ENCODE peak calls at places on chromosomes 11 and 22, in six cellular contexts. One of them, this sample, is unnamed.
A peak's percentile ranks its signal among the peaks of the same experiment; 100 is the strongest.

GRCh38 chr22:35961480-35961902 is 67.1 kb downstream of the RBFOX2 start:
- DNase-seq in HCT116: no peak
- DNase-seq in sigmoid colon: peak; percentile 80
- DNase-seq in suprapubic skin: no peak
- DNase-seq in transverse colon: no peak
- DNase-seq in HepG2: no peak
- DNase-seq in this sample: no peak

GRCh38 chr22:31618057-31618456 is 44.0 kb downstream of the PISD start:
- DNase-seq in suprapubic skin: no peak
- DNase-seq in sigmoid colon: no peak
- DNase-seq in HepG2: no peak
- DNase-seq in HCT116: no peak
- DNase-seq in transverse colon: no peak
- DNase-seq in this sample: no peak

GRCh38 chr22:41603873-41604332 is 14.3 kb upstream of the PMM1 start:
- DNase-seq in HepG2: no peak
- DNase-seq in suprapubic skin: no peak
- DNase-seq in HCT116: no peak
- DNase-seq in transverse colon: no peak
- DNase-seq in sigmoid colon: no peak
- DNase-seq in this sample: peak; percentile 10

GRCh38 chr22:44701824-44702478 is at the start of gene PRR5:
- DNase-seq in transverse colon: peak; percentile 84
- DNase-seq in suprapubic skin: peak; percentile 89
- DNase-seq in sigmoid colon: peak; percentile 84
- DNase-seq in HepG2: peak; percentile 68
- DNase-seq in HCT116: peak; percentile 51
- DNase-seq in this sample: peak; percentile 97

GRCh38 chr11:47003180-47003877 is 66.8 kb downstream of the CSTPP1 start:
- DNase-seq in suprapubic skin: no peak
- DNase-seq in transverse colon: no peak
- DNase-seq in HCT116: no peak
- DNase-seq in HepG2: no peak
- DNase-seq in sigmoid colon: no peak
- DNase-seq in this sample: no peak

GRCh38 chr11:11262171-11262920 is 90.7 kb downstream of the CSNK2A3 start:
- DNase-seq in sigmoid colon: no peak
- DNase-seq in HCT116: no peak
- DNase-seq in transverse colon: no peak
- DNase-seq in HepG2: no peak
- DNase-seq in suprapubic skin: no peak
- DNase-seq in this sample: no peak

GRCh38 chr22:36306227-36306626 is 53.3 kb downstream of the APOL1 start:
- DNase-seq in HCT116: no peak
- DNase-seq in HepG2: no peak
- DNase-seq in transverse colon: no peak
- DNase-seq in sigmoid colon: no peak
- DNase-seq in suprapubic skin: no peak
- DNase-seq in this sample: no peak

GRCh38 chr22:28541137-28541536 is 138.5 kb downstream of the TTC28 start:
- DNase-seq in HCT116: no peak
- DNase-seq in transverse colon: no peak
- DNase-seq in HepG2: no peak
- DNase-seq in suprapubic skin: no peak
- DNase-seq in sigmoid colon: no peak
- DNase-seq in this sample: no peak

GRCh38 chr11:1827095-1827797 is 7.5 kb upstream of the SYT8 start:
- DNase-seq in transverse colon: peak; percentile 71
- DNase-seq in sigmoid colon: peak; percentile 72
- DNase-seq in HepG2: peak; percentile 70
- DNase-seq in HCT116: no peak
- DNase-seq in suprapubic skin: no peak
- DNase-seq in this sample: no peak

GRCh38 chr11:86781546-86781945 is 18.8 kb upstream of the PRSS23 start:
- DNase-seq in suprapubic skin: no peak
- DNase-seq in HCT116: no peak
- DNase-seq in HepG2: no peak
- DNase-seq in transverse colon: no peak
- DNase-seq in sigmoid colon: no peak
- DNase-seq in this sample: no peak

GRCh38 chr11:10407749-10408472 is 47.2 kb upstream of the AMPD3 start:
- DNase-seq in HepG2: peak; percentile 10
- DNase-seq in HCT116: no peak
- DNase-seq in suprapubic skin: no peak
- DNase-seq in sigmoid colon: no peak
- DNase-seq in transverse colon: no peak
- DNase-seq in this sample: no peak

GRCh38 chr11:104956528-104956927 is 11.8 kb downstream of the CASP4 start:
- DNase-seq in suprapubic skin: no peak
- DNase-seq in sigmoid colon: no peak
- DNase-seq in transverse colon: no peak
- DNase-seq in HepG2: peak; percentile 63
- DNase-seq in HCT116: no peak
- DNase-seq in this sample: no peak

GRCh38 chr11:96447711-96448110 is 57.9 kb downstream of the JRKL start:
- DNase-seq in HCT116: no peak
- DNase-seq in sigmoid colon: no peak
- DNase-seq in transverse colon: no peak
- DNase-seq in HepG2: no peak
- DNase-seq in suprapubic skin: no peak
- DNase-seq in this sample: no peak

GRCh38 chr11:35709386-35709785 is 46.8 kb downstream of the TRIM44 start:
- DNase-seq in suprapubic skin: no peak
- DNase-seq in HCT116: no peak
- DNase-seq in HepG2: no peak
- DNase-seq in transverse colon: no peak
- DNase-seq in sigmoid colon: no peak
- DNase-seq in this sample: no peak

GRCh38 chr11:60345489-60345888 is 18.4 kb downstream of the MS4A6E start:
- DNase-seq in sigmoid colon: no peak
- DNase-seq in HCT116: peak; percentile 21
- DNase-seq in transverse colon: peak; percentile 37
- DNase-seq in suprapubic skin: no peak
- DNase-seq in HepG2: peak; percentile 8
- DNase-seq in this sample: peak; percentile 71
- TF ChIP-seq POLR2AphosphoS5 in sigmoid colon: no peak
- TF ChIP-seq POLR2AphosphoS5 in HCT116: peak; percentile 21
- TF ChIP-seq POLR2AphosphoS5 in transverse colon: no peak
- TF ChIP-seq POLR2AphosphoS5 in suprapubic skin: no peak
- TF ChIP-seq POLR2AphosphoS5 in HepG2: no peak
- TF ChIP-seq POLR2AphosphoS5 in this sample: peak; percentile 27

DNA sequence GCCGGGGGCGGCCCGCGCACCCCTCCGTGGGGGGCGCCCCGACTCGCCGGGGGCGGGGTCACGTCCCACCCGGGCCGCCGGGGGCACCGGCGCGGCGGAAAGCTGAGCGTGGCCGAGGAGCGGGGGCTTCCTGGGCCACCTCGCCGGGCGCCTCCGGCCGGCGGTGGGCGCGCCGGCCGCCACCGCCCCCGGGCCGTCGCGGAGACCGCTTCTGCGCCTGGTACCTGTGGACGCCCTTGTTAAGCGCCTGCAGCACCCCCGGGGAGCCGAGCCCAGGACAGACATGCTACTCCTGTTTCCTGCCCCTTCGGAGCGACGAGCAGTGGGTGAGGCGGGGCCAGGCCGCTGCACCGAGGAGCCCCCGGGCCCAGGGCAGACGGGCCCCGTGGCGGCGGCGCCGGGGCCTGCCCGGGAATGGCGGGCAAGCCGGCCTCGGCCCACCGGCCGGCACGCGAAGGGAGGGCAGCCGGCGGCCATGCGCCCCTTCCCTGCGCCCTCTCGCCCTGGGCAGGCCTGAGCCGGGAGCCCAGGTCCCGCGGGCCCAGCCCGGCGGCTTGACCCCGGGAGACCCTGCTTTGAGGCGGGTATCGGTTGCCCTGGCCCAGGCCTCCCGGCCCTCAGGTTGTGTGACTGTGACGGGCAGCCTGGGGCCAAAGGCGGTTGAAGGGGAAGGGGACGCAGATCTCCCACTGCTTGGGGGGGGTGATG is 850 bp upstream of the KDM2A start:
- DNase-seq in sigmoid colon: peak; percentile 75
- DNase-seq in HCT116: no peak
- DNase-seq in HepG2: no peak
- DNase-seq in suprapubic skin: peak; percentile 84
- DNase-seq in transverse colon: peak; percentile 50
- DNase-seq in this sample: peak; percentile 92
- H3K4me3 ChIP-seq in sigmoid colon: peak overlapping the region; percentile 53
- H3K4me3 ChIP-seq in HCT116: no peak overlapping the region
- H3K4me3 ChIP-seq in HepG2: no peak overlapping the region
- H3K4me3 ChIP-seq in suprapubic skin: peak overlapping the region; percentile 92
- H3K4me3 ChIP-seq in transverse colon: peak overlapping the region; percentile 99
- H3K4me3 ChIP-seq in this sample: peak overlapping the region; percentile 71

GRCh38 chr22:32754413-32755041 is 47.0 kb upstream of the TIMP3 start:
- DNase-seq in HepG2: peak; percentile 83
- DNase-seq in suprapubic skin: no peak
- DNase-seq in sigmoid colon: no peak
- DNase-seq in transverse colon: peak; percentile 16
- DNase-seq in HCT116: no peak
- DNase-seq in this sample: no peak

GRCh38 chr22:32751065-32751739 is 50.3 kb upstream of the TIMP3 start:
- DNase-seq in sigmoid colon: no peak
- DNase-seq in HCT116: no peak
- DNase-seq in suprapubic skin: no peak
- DNase-seq in transverse colon: no peak
- DNase-seq in HepG2: peak; percentile 29
- DNase-seq in this sample: no peak

GRCh38 chr22:32753591-32753990 is 47.9 kb upstream of the TIMP3 start:
- DNase-seq in transverse colon: no peak
- DNase-seq in suprapubic skin: no peak
- DNase-seq in HepG2: no peak
- DNase-seq in HCT116: no peak
- DNase-seq in sigmoid colon: no peak
- DNase-seq in this sample: no peak

GRCh38 chr22:32752868-32753520 is 48.5 kb upstream of the TIMP3 start:
- DNase-seq in suprapubic skin: no peak
- DNase-seq in transverse colon: no peak
- DNase-seq in HCT116: no peak
- DNase-seq in HepG2: no peak
- DNase-seq in sigmoid colon: peak; percentile 83
- DNase-seq in this sample: no peak

GRCh38 chr22:32752326-32752725 is 49.2 kb upstream of the TIMP3 start:
- DNase-seq in HCT116: no peak
- DNase-seq in transverse colon: no peak
- DNase-seq in HepG2: no peak
- DNase-seq in sigmoid colon: no peak
- DNase-seq in suprapubic skin: no peak
- DNase-seq in this sample: no peak
- TF ChIP-seq POLR2A in HCT116: no peak
- TF ChIP-seq POLR2A in transverse colon: no peak
- TF ChIP-seq POLR2A in HepG2: no peak
- TF ChIP-seq POLR2A in sigmoid colon: no peak
- TF ChIP-seq POLR2A in suprapubic skin: no peak
- TF ChIP-seq POLR2A in this sample: no peak

DNA sequence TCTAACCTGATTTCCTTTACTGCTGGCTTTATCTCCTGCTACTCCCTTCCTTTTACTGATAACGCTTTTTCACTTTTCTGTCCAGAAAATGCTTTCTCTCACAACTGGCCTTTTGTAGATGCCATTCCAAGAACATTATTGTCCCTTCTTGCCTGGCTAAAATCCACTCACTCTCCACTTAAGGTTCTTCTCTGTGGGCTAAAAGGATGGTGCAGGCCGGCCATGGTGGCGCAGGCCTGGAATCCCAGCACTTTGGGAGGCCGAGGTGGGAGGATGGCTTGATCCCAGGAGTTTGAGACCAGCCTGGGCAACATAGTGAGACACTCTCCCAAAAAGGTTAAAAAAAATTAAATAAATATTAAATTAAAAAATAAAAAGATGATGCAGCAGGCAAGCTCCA is 118.0 kb downstream of the NECTIN1 start:
- DNase-seq in HCT116: no peak
- DNase-seq in suprapubic skin: no peak
- DNase-seq in HepG2: no peak
- DNase-seq in sigmoid colon: no peak
- DNase-seq in transverse colon: no peak
- DNase-seq in this sample: no peak
- TF ChIP-seq POLR2AphosphoS5 in HCT116: no peak
- TF ChIP-seq POLR2AphosphoS5 in suprapubic skin: no peak
- TF ChIP-seq POLR2AphosphoS5 in HepG2: no peak
- TF ChIP-seq POLR2AphosphoS5 in sigmoid colon: no peak
- TF ChIP-seq POLR2AphosphoS5 in transverse colon: no peak
- TF ChIP-seq POLR2AphosphoS5 in this sample: no peak

GRCh38 chr11:43503417-43503816 is 144.7 kb downstream of the TTC17 start:
- DNase-seq in HepG2: no peak
- DNase-seq in suprapubic skin: no peak
- DNase-seq in HCT116: no peak
- DNase-seq in sigmoid colon: no peak
- DNase-seq in transverse colon: no peak
- DNase-seq in this sample: no peak
- H3K4me3 ChIP-seq in HepG2: no peak overlapping the region
- H3K4me3 ChIP-seq in suprapubic skin: no peak overlapping the region
- H3K4me3 ChIP-seq in HCT116: no peak overlapping the region
- H3K4me3 ChIP-seq in sigmoid colon: no peak overlapping the region
- H3K4me3 ChIP-seq in transverse colon: no peak overlapping the region
- H3K4me3 ChIP-seq in this sample: no peak overlapping the region

DNA sequence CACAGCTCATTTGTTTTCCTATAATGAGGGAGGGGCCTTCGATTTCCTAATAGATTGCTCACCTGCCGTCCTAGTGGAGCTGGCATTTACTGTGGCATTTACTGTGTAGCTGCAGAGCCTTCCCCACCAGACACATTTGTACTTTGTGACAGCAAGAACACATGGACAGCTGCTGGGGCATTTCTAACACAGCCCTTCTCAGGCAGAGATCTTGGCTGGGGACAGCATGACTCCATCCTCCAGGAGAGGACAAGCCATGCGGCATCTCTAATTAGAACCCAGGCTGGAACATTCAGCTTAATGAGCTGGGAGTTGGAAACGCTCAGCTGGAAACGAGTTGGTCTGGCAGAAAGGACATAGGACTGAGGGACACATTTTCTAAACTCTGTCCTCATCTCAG is 887.4 kb downstream of the NTM start:
- DNase-seq in HepG2: no peak
- DNase-seq in suprapubic skin: no peak
- DNase-seq in transverse colon: no peak
- DNase-seq in sigmoid colon: no peak
- DNase-seq in HCT116: no peak
- DNase-seq in this sample: no peak
- TF ChIP-seq POLR2A in HepG2: no peak
- TF ChIP-seq POLR2A in suprapubic skin: no peak
- TF ChIP-seq POLR2A in transverse colon: no peak
- TF ChIP-seq POLR2A in sigmoid colon: no peak
- TF ChIP-seq POLR2A in HCT116: no peak
- TF ChIP-seq POLR2A in this sample: no peak